ENCODE peak calls at places on chromosome 7, in five cellular contexts. One of them, this sample, is unnamed.

GRCh38 chr7:91683823-91684222 is 196.7 kb downstream of the MTERF1 start:
- DNase-seq in esophagus muscularis mucosa: no peak
- DNase-seq in tibial artery: no peak
- DNase-seq in astrocyte: peak; percentile 87
- DNase-seq in heart right ventricle: peak; percentile 11
- DNase-seq in this sample: no peak

GRCh38 chr7:128697301-128697905 is 25.3 kb downstream of the GARIN1A start:
- DNase-seq in astrocyte: peak; percentile 57
- DNase-seq in tibial artery: no peak
- DNase-seq in esophagus muscularis mucosa: no peak
- DNase-seq in heart right ventricle: no peak
- DNase-seq in this sample: no peak

GRCh38 chr7:107588529-107589130 is 8.6 kb downstream of the BCAP29 start:
- DNase-seq in tibial artery: no peak
- DNase-seq in heart right ventricle: no peak
- DNase-seq in esophagus muscularis mucosa: no peak
- DNase-seq in astrocyte: no peak
- DNase-seq in this sample: no peak

GRCh38 chr7:2621061-2621828 is 10.5 kb upstream of the TTYH3 start:
- DNase-seq in heart right ventricle: peak; percentile 75
- DNase-seq in esophagus muscularis mucosa: no peak
- DNase-seq in astrocyte: peak; percentile 57
- DNase-seq in tibial artery: peak; percentile 86
- DNase-seq in this sample: no peak

GRCh38 chr7:24741691-24742639 is 15.3 kb downstream of the GSDME start:
- DNase-seq in esophagus muscularis mucosa: peak; percentile 92
- DNase-seq in heart right ventricle: peak; percentile 17
- DNase-seq in astrocyte: peak; percentile 97
- DNase-seq in tibial artery: peak; percentile 78
- DNase-seq in this sample: no peak

GRCh38 chr7:111803015-111803758 is 240.9 kb upstream of the IMMP2L start:
- DNase-seq in astrocyte: peak; percentile 59
- DNase-seq in heart right ventricle: no peak
- DNase-seq in esophagus muscularis mucosa: no peak
- DNase-seq in tibial artery: no peak
- DNase-seq in this sample: no peak

GRCh38 chr7:114857605-114858004 is 64.3 kb upstream of the MDFIC start:
- DNase-seq in astrocyte: no peak
- DNase-seq in tibial artery: no peak
- DNase-seq in esophagus muscularis mucosa: no peak
- DNase-seq in heart right ventricle: no peak
- DNase-seq in this sample: no peak

GRCh38 chr7:3152714-3153113 is 109.0 kb upstream of the CARD11 start:
- DNase-seq in heart right ventricle: no peak
- DNase-seq in esophagus muscularis mucosa: no peak
- DNase-seq in tibial artery: no peak
- DNase-seq in astrocyte: no peak
- DNase-seq in this sample: no peak

GRCh38 chr7:107742678-107743566 is 1.0 kb upstream of the CBLL1 start:
- DNase-seq in tibial artery: peak; percentile 71
- DNase-seq in heart right ventricle: no peak
- DNase-seq in esophagus muscularis mucosa: no peak
- DNase-seq in astrocyte: no peak
- DNase-seq in this sample: peak; percentile 15

GRCh38 chr7:43669286-43670081 is 59.8 kb downstream of the COA1 start:
- DNase-seq in esophagus muscularis mucosa: no peak
- DNase-seq in tibial artery: no peak
- DNase-seq in heart right ventricle: no peak
- DNase-seq in astrocyte: peak; percentile 70
- DNase-seq in this sample: no peak

GRCh38 chr7:6730343-6730633 is 23.5 kb upstream of the ZNF12 start:
- DNase-seq in heart right ventricle: no peak
- DNase-seq in astrocyte: peak; percentile 29
- DNase-seq in tibial artery: no peak
- DNase-seq in esophagus muscularis mucosa: no peak
- DNase-seq in this sample: no peak

GRCh38 chr7:2873686-2874551 is 29.8 kb upstream of the GNA12 start:
- DNase-seq in astrocyte: peak; percentile 89
- DNase-seq in heart right ventricle: no peak
- DNase-seq in esophagus muscularis mucosa: no peak
- DNase-seq in tibial artery: no peak
- DNase-seq in this sample: peak; percentile 47

GRCh38 chr7:35652124-35652523 is 42.8 kb downstream of the HERPUD2 start:
- DNase-seq in tibial artery: no peak
- DNase-seq in astrocyte: no peak
- DNase-seq in esophagus muscularis mucosa: no peak
- DNase-seq in heart right ventricle: no peak
- DNase-seq in this sample: no peak

GRCh38 chr7:28142650-28143049 is 37.9 kb downstream of the JAZF1 start:
- DNase-seq in heart right ventricle: no peak
- DNase-seq in astrocyte: no peak
- DNase-seq in esophagus muscularis mucosa: no peak
- DNase-seq in tibial artery: no peak
- DNase-seq in this sample: no peak

GRCh38 chr7:52764502-52765169 is 270.8 kb upstream of the POM121L12 start:
- DNase-seq in esophagus muscularis mucosa: no peak
- DNase-seq in heart right ventricle: no peak
- DNase-seq in tibial artery: no peak
- DNase-seq in astrocyte: peak; percentile 10
- DNase-seq in this sample: no peak

GRCh38 chr7:71535616-71536015 is 403.7 kb downstream of the GALNT17 start:
- DNase-seq in esophagus muscularis mucosa: no peak
- DNase-seq in tibial artery: no peak
- DNase-seq in heart right ventricle: no peak
- DNase-seq in astrocyte: no peak
- DNase-seq in this sample: no peak

GRCh38 chr7:28539289-28539981 is 127.1 kb downstream of the CREB5 start:
- DNase-seq in heart right ventricle: no peak
- DNase-seq in tibial artery: no peak
- DNase-seq in astrocyte: no peak
- DNase-seq in esophagus muscularis mucosa: no peak
- DNase-seq in this sample: no peak

GRCh38 chr7:30935569-30935877 is 23.9 kb downstream of the AQP1 start:
- DNase-seq in tibial artery: no peak
- DNase-seq in esophagus muscularis mucosa: no peak
- DNase-seq in heart right ventricle: no peak
- DNase-seq in astrocyte: no peak
- DNase-seq in this sample: no peak

GRCh38 chr7:82559203-82559805 is 115.7 kb upstream of the CACNA2D1 start:
- DNase-seq in tibial artery: no peak
- DNase-seq in astrocyte: no peak
- DNase-seq in heart right ventricle: no peak
- DNase-seq in esophagus muscularis mucosa: no peak
- DNase-seq in this sample: no peak

GRCh38 chr7:47444376-47445098 is 137.4 kb downstream of the TNS3 start:
- DNase-seq in heart right ventricle: no peak
- DNase-seq in esophagus muscularis mucosa: no peak
- DNase-seq in tibial artery: peak; percentile 66
- DNase-seq in astrocyte: no peak
- DNase-seq in this sample: no peak

GRCh38 chr7:129990403-129991192 is 37.8 kb upstream of the UBE2H start:
- DNase-seq in heart right ventricle: peak; percentile 10
- DNase-seq in tibial artery: no peak
- DNase-seq in astrocyte: peak; percentile 17
- DNase-seq in esophagus muscularis mucosa: no peak
- DNase-seq in this sample: no peak

GRCh38 chr7:48680996-48681395 is 243.4 kb upstream of the CDC14C start:
- DNase-seq in tibial artery: no peak
- DNase-seq in astrocyte: peak; percentile 12
- DNase-seq in heart right ventricle: no peak
- DNase-seq in esophagus muscularis mucosa: no peak
- DNase-seq in this sample: no peak

GRCh38 chr7:134905375-134905774 is 80.9 kb upstream of the AGBL3 start:
- DNase-seq in heart right ventricle: peak; percentile 77
- DNase-seq in astrocyte: peak; percentile 94
- DNase-seq in tibial artery: peak; percentile 88
- DNase-seq in esophagus muscularis mucosa: peak; percentile 93
- DNase-seq in this sample: no peak

GRCh38 chr7:78620931-78621330 is 822.4 kb downstream of the PHTF2 start:
- DNase-seq in heart right ventricle: no peak
- DNase-seq in tibial artery: no peak
- DNase-seq in astrocyte: peak; percentile 3
- DNase-seq in esophagus muscularis mucosa: no peak
- DNase-seq in this sample: no peak

GRCh38 chr7:37248396-37248836 is 200.2 kb downstream of the ELMO1 start:
- DNase-seq in astrocyte: no peak
- DNase-seq in heart right ventricle: no peak
- DNase-seq in esophagus muscularis mucosa: no peak
- DNase-seq in tibial artery: no peak
- DNase-seq in this sample: no peak

GRCh38 chr7:26369519-26370385 is 78.1 kb downstream of the SNX10 start:
- DNase-seq in heart right ventricle: peak; percentile 40
- DNase-seq in tibial artery: no peak
- DNase-seq in esophagus muscularis mucosa: no peak
- DNase-seq in astrocyte: no peak
- DNase-seq in this sample: no peak

GRCh38 chr7:135281363-135281949 is 47.8 kb downstream of the STRA8 start:
- DNase-seq in astrocyte: peak; percentile 70
- DNase-seq in heart right ventricle: peak; percentile 87
- DNase-seq in tibial artery: peak; percentile 83
- DNase-seq in esophagus muscularis mucosa: peak; percentile 94
- DNase-seq in this sample: peak; percentile 85

GRCh38 chr7:94049615-94050014 is 45.5 kb upstream of the BET1 start:
- DNase-seq in astrocyte: no peak
- DNase-seq in heart right ventricle: no peak
- DNase-seq in tibial artery: no peak
- DNase-seq in esophagus muscularis mucosa: no peak
- DNase-seq in this sample: no peak

GRCh38 chr7:81669476-81670105 is 100.3 kb downstream of the HGF start:
- DNase-seq in astrocyte: no peak
- DNase-seq in esophagus muscularis mucosa: no peak
- DNase-seq in tibial artery: no peak
- DNase-seq in heart right ventricle: no peak
- DNase-seq in this sample: no peak

GRCh38 chr7:90246184-90246583 is 1.2 kb downstream of the CFAP69 start:
- DNase-seq in astrocyte: peak; percentile 27
- DNase-seq in heart right ventricle: peak; percentile 8
- DNase-seq in tibial artery: peak; percentile 65
- DNase-seq in esophagus muscularis mucosa: no peak
- DNase-seq in this sample: no peak

GRCh38 chr7:15462721-15463389 is 99.0 kb downstream of the AGMO start:
- DNase-seq in heart right ventricle: no peak
- DNase-seq in astrocyte: peak; percentile 2
- DNase-seq in tibial artery: no peak
- DNase-seq in esophagus muscularis mucosa: no peak
- DNase-seq in this sample: no peak

GRCh38 chr7:133486-133885 is 58.9 kb upstream of the FAM20C start:
- DNase-seq in tibial artery: peak; percentile 52
- DNase-seq in astrocyte: no peak
- DNase-seq in heart right ventricle: no peak
- DNase-seq in esophagus muscularis mucosa: no peak
- DNase-seq in this sample: no peak

GRCh38 chr7:45873035-45873354 is at the start of gene CCDC201:
- DNase-seq in tibial artery: no peak
- DNase-seq in esophagus muscularis mucosa: no peak
- DNase-seq in astrocyte: no peak
- DNase-seq in heart right ventricle: no peak
- DNase-seq in this sample: no peak

GRCh38 chr7:45878457-45879144 is 5.7 kb upstream of the CCDC201 start:
- DNase-seq in esophagus muscularis mucosa: no peak
- DNase-seq in tibial artery: no peak
- DNase-seq in heart right ventricle: no peak
- DNase-seq in astrocyte: no peak
- DNase-seq in this sample: no peak

GRCh38 chr7:45873355-45873754 is 473 bp upstream of the CCDC201 start:
- DNase-seq in esophagus muscularis mucosa: no peak
- DNase-seq in tibial artery: no peak
- DNase-seq in astrocyte: no peak
- DNase-seq in heart right ventricle: no peak
- DNase-seq in this sample: no peak

GRCh38 chr7:45874408-45875131 is 1.7 kb upstream of the CCDC201 start:
- DNase-seq in esophagus muscularis mucosa: peak; percentile 77
- DNase-seq in astrocyte: peak; percentile 92
- DNase-seq in tibial artery: no peak
- DNase-seq in heart right ventricle: no peak
- DNase-seq in this sample: no peak

GRCh38 chr7:45876519-45876918 is 3.6 kb upstream of the CCDC201 start:
- DNase-seq in esophagus muscularis mucosa: no peak
- DNase-seq in tibial artery: no peak
- DNase-seq in astrocyte: no peak
- DNase-seq in heart right ventricle: no peak
- DNase-seq in this sample: no peak
- TF ChIP-seq CTCF in esophagus muscularis mucosa: no peak
- TF ChIP-seq CTCF in tibial artery: no peak
- TF ChIP-seq CTCF in astrocyte: no peak
- TF ChIP-seq CTCF in heart right ventricle: no peak
- TF ChIP-seq CTCF in this sample: no peak

GRCh38 chr7:55970561-55970960 is 6.2 kb downstream of the NIPSNAP2 start:
- DNase-seq in tibial artery: no peak
- DNase-seq in astrocyte: no peak
- DNase-seq in heart right ventricle: no peak
- DNase-seq in esophagus muscularis mucosa: no peak
- DNase-seq in this sample: no peak
- H3K36me3 ChIP-seq in tibial artery: no peaks in the 10 kb centered on the region
- H3K36me3 ChIP-seq in astrocyte: no peaks in the 10 kb centered on the region
- H3K36me3 ChIP-seq in heart right ventricle: no peaks in the 10 kb centered on the region
- H3K36me3 ChIP-seq in esophagus muscularis mucosa: peaks cover 34% of the 10 kb centered on the region
- H3K36me3 ChIP-seq in this sample: no peaks in the 10 kb centered on the region

GRCh38 chr7:5421626-5422323 is 1.9 kb downstream of the TNRC18 start:
- DNase-seq in heart right ventricle: peak; percentile 69
- DNase-seq in esophagus muscularis mucosa: no peak
- DNase-seq in tibial artery: peak; percentile 90
- DNase-seq in astrocyte: peak; percentile 52
- DNase-seq in this sample: no peak
- H3K27ac ChIP-seq in heart right ventricle: peak overlapping the region; percentile 99
- H3K27ac ChIP-seq in esophagus muscularis mucosa: peak overlapping the region; percentile 100
- H3K27ac ChIP-seq in tibial artery: peak overlapping the region; percentile 99
- H3K27ac ChIP-seq in astrocyte: peak overlapping the region; percentile 93
- H3K27ac ChIP-seq in this sample: peak overlapping the region; percentile 100

DNA sequence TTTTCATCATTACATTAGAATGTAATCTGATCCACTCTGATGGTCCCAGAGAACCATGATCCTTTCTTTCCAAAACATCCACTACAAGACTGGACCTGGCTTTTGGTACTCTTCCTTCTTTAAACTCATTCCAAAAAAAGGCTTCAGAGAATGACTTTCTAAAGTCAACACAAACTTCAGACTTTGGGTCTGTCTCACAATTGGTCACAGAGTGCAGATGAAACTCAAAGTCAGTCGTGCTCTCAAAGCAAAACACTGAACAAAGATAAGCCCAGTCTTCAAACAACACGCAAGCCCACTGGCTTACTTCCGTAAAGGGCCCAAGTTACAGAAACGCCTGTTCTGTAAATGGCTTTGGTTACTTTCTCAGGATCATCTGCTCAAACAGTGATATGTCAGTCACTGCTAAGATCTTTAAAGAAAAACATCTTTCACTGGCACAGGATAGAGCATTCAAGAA is 250.9 kb upstream of the MKLN1 start:
- DNase-seq in tibial artery: no peak
- DNase-seq in heart right ventricle: no peak
- DNase-seq in astrocyte: peak; percentile 59
- DNase-seq in esophagus muscularis mucosa: no peak
- DNase-seq in this sample: no peak
- TF ChIP-seq CTCF in tibial artery: no peak
- TF ChIP-seq CTCF in heart right ventricle: no peak
- TF ChIP-seq CTCF in astrocyte: no peak
- TF ChIP-seq CTCF in esophagus muscularis mucosa: no peak
- TF ChIP-seq CTCF in this sample: no peak

This sample was measured in Panc1.